ENCODE peak calls at places on chromosome 3, in nine cellular contexts. X is T-helper 22 cell; R is spleen; J is NCI-H1417 treated with DMSO at 0.1 percent for 48 hours; O is cardiac fibroblast; Q is heart left ventricle; N is Daoy; L is nephron progenitor cell; K is activated T-cell treated with anti-CD3 and anti-CD28 coated beads, Interleukin-2, amount 50 U/mL, for 4 hours. F is an unnamed sample.

GRCh38 chr3:160810360-160810759 is 54.3 kb downstream of the PPM1L start:
- DNase-seq in X (no peak), R (no peak), J (no peak), O (peak), Q (no peak), N (no peak), L (no peak), K (no peak), F (no peak)

GRCh38 chr3:187064210-187065115 is 74.8 kb downstream of the RPL39L start:
- DNase-seq in X (no peak), R (no peak), J (no peak), O (peak), Q (no peak), N (no peak), L (no peak), K (no peak), F (no peak)

GRCh38 chr3:196920733-196921132 is 21.6 kb downstream of the NCBP2 start:
- DNase-seq in X (no peak), R (no peak), J (no peak), O (no peak), Q (no peak), N (no peak), L (no peak), K (no peak), F (no peak)

GRCh38 chr3:184229424-184230080 is at the start of gene VWA5B2:
- DNase-seq in X (peak), R (peak), J (peak), O (no peak), Q (peak), N (peak), L (peak), K (peak), F (peak)

GRCh38 chr3:68017069-68017468 is 362.7 kb upstream of the SUCLG2 start:
- DNase-seq in X (no peak), R (no peak), J (no peak), O (no peak), Q (no peak), N (no peak), L (no peak), K (no peak), F (no peak)

GRCh38 chr3:155363690-155364070 is 70.2 kb upstream of the STRIT1 start:
- DNase-seq in X (no peak), R (no peak), J (no peak), O (no peak), Q (no peak), N (no peak), L (no peak), K (no peak), F (no peak)

GRCh38 chr3:126613481-126614187 is 41.3 kb downstream of the TXNRD3 start:
- DNase-seq in X (no peak), R (no peak), J (no peak), O (peak), Q (no peak), N (no peak), L (no peak), K (no peak), F (peak)

GRCh38 chr3:73259841-73260240 is 198.4 kb downstream of the EBLN2 start:
- DNase-seq in X (no peak), R (no peak), J (no peak), O (no peak), Q (no peak), N (no peak), L (no peak), K (no peak), F (no peak)

GRCh38 chr3:65914740-65915366 is 123.9 kb downstream of the MAGI1 start:
- DNase-seq in X (no peak), R (no peak), J (no peak), O (peak), Q (no peak), N (no peak), L (no peak), K (no peak), F (no peak)

GRCh38 chr3:112984485-112984884 is 6.3 kb upstream of the GTPBP8 start:
- DNase-seq in X (peak), R (no peak), J (no peak), O (peak), Q (no peak), N (no peak), L (no peak), K (peak), F (peak)

GRCh38 chr3:36965440-36965839 is 20.6 kb upstream of the TRANK1 start:
- DNase-seq in X (no peak), R (no peak), J (no peak), O (no peak), Q (no peak), N (no peak), L (no peak), K (no peak), F (no peak)

GRCh38 chr3:187012609-187013051 is 82.3 kb downstream of the ST6GAL1 start:
- DNase-seq in X (no peak), R (peak), J (no peak), O (peak), Q (no peak), N (peak), L (no peak), K (peak), F (no peak)

GRCh38 chr3:101577276-101577675 is 3.3 kb downstream of the PCNP start:
- DNase-seq in X (no peak), R (no peak), J (no peak), O (no peak), Q (no peak), N (no peak), L (no peak), K (no peak), F (no peak)

GRCh38 chr3:30225021-30225420 is 381.4 kb upstream of the TGFBR2 start:
- DNase-seq in X (no peak), R (no peak), J (no peak), O (no peak), Q (no peak), N (no peak), L (no peak), K (no peak), F (no peak)

GRCh38 chr3:46844851-46845250 is 18.4 kb downstream of the MYL3 start:
- DNase-seq in X (no peak), R (no peak), J (no peak), O (no peak), Q (no peak), N (no peak), L (no peak), K (no peak), F (no peak)

GRCh38 chr3:139378587-139378986 is 10.9 kb downstream of the COPB2 start:
- DNase-seq in X (no peak), R (no peak), J (peak), O (no peak), Q (no peak), N (no peak), L (no peak), K (no peak), F (peak)

GRCh38 chr3:170044795-170045244 is 7.0 kb downstream of the GPR160 start:
- DNase-seq in X (no peak), R (peak), J (no peak), O (no peak), Q (no peak), N (no peak), L (no peak), K (no peak), F (no peak)

GRCh38 chr3:58631742-58632141 is 34.8 kb downstream of the FAM3D start:
- DNase-seq in X (no peak), R (no peak), J (no peak), O (no peak), Q (no peak), N (no peak), L (no peak), K (no peak), F (peak)

GRCh38 chr3:143348486-143349327 is 229.1 kb downstream of the CHST2 start:
- DNase-seq in X (no peak), R (no peak), J (no peak), O (no peak), Q (no peak), N (no peak), L (no peak), K (no peak), F (peak)

GRCh38 chr3:50676031-50676705 is 1.4 kb downstream of the DOCK3 start:
- DNase-seq in X (no peak), R (no peak), J (no peak), O (no peak), Q (no peak), N (no peak), L (no peak), K (no peak), F (no peak)

GRCh38 chr3:151037746-151038145 is 47.7 kb upstream of the MED12L start:
- DNase-seq in X (no peak), R (no peak), J (no peak), O (peak), Q (peak), N (peak), L (no peak), K (no peak), F (peak)

GRCh38 chr3:123679712-123680386 is 95.0 kb upstream of the HACD2 start:
- DNase-seq in X (no peak), R (no peak), J (no peak), O (no peak), Q (no peak), N (peak), L (no peak), K (no peak), F (no peak)

GRCh38 chr3:132311860-132312259 is 5.3 kb upstream of the ACP3 start:
- DNase-seq in X (no peak), R (no peak), J (no peak), O (no peak), Q (no peak), N (no peak), L (no peak), K (no peak), F (no peak)

GRCh38 chr3:49006591-49007067 is 562 bp upstream of the WDR6 start:
- DNase-seq in X (no peak), R (no peak), J (no peak), O (peak), Q (no peak), N (no peak), L (no peak), K (no peak), F (peak)

GRCh38 chr3:133277813-133278212 is 122.0 kb upstream of the BFSP2 start:
- DNase-seq in X (no peak), R (no peak), J (no peak), O (peak), Q (no peak), N (no peak), L (no peak), K (no peak), F (no peak)

GRCh38 chr3:181210275-181210674 is 220.7 kb upstream of the DNAJC19 start:
- DNase-seq in X (no peak), R (no peak), J (peak), O (peak), Q (no peak), N (peak), L (no peak), K (no peak), F (peak)

GRCh38 chr3:8993331-8993730 is 30.1 kb upstream of the RAD18 start:
- DNase-seq in X (no peak), R (no peak), J (no peak), O (no peak), Q (no peak), N (no peak), L (no peak), K (no peak), F (no peak)

GRCh38 chr3:69408542-69408941 is 22.7 kb upstream of the FRMD4B start:
- DNase-seq in X (no peak), R (no peak), J (no peak), O (no peak), Q (no peak), N (no peak), L (no peak), K (no peak), F (no peak)

GRCh38 chr3:123319760-123320159 is 118.0 kb downstream of the SEC22A start:
- DNase-seq in X (no peak), R (peak), J (no peak), O (no peak), Q (no peak), N (no peak), L (no peak), K (no peak), F (no peak)

GRCh38 chr3:127141921-127142730 is 50.8 kb upstream of the PRR23E start:
- DNase-seq in X (no peak), R (peak), J (peak), O (no peak), Q (no peak), N (peak), L (no peak), K (no peak), F (no peak)